ENCODE peak calls at places on chromosome 9, in six cellular contexts. One of them, this sample, is unnamed.

GRCh38 chr9:114392749-114393112 is 4.9 kb upstream of the AKNA start:
- DNase-seq in anterior cingulate cortex: no peak
- DNase-seq in cardiac muscle cell: no peak
- DNase-seq in AG08396: no peak
- DNase-seq in prostate gland: peak
- DNase-seq in skeletal muscle cell: no peak
- DNase-seq in this sample: no peak

GRCh38 chr9:36214571-36214970 is 23.9 kb downstream of the CLTA start:
- DNase-seq in anterior cingulate cortex: no peak
- DNase-seq in cardiac muscle cell: peak
- DNase-seq in AG08396: no peak
- DNase-seq in prostate gland: no peak
- DNase-seq in skeletal muscle cell: peak
- DNase-seq in this sample: no peak

GRCh38 chr9:120617637-120617979 is 37.6 kb upstream of the CDK5RAP2 start:
- DNase-seq in anterior cingulate cortex: no peak
- DNase-seq in cardiac muscle cell: peak
- DNase-seq in AG08396: peak
- DNase-seq in prostate gland: no peak
- DNase-seq in skeletal muscle cell: no peak
- DNase-seq in this sample: no peak

GRCh38 chr9:93268551-93269314 is 84.8 kb downstream of the WNK2 start:
- DNase-seq in anterior cingulate cortex: no peak
- DNase-seq in cardiac muscle cell: no peak
- DNase-seq in AG08396: peak
- DNase-seq in prostate gland: peak
- DNase-seq in skeletal muscle cell: no peak
- DNase-seq in this sample: no peak

GRCh38 chr9:137727716-137728115 is 108.9 kb downstream of the EHMT1 start:
- DNase-seq in anterior cingulate cortex: no peak
- DNase-seq in cardiac muscle cell: no peak
- DNase-seq in AG08396: no peak
- DNase-seq in prostate gland: no peak
- DNase-seq in skeletal muscle cell: no peak
- DNase-seq in this sample: no peak

GRCh38 chr9:112844771-112845542 is 45.7 kb downstream of the SLC46A2 start:
- DNase-seq in anterior cingulate cortex: peak
- DNase-seq in cardiac muscle cell: peak
- DNase-seq in AG08396: peak
- DNase-seq in prostate gland: peak
- DNase-seq in skeletal muscle cell: no peak
- DNase-seq in this sample: peak

GRCh38 chr9:15308511-15308910 is 1.5 kb upstream of the TTC39B start:
- DNase-seq in anterior cingulate cortex: no peak
- DNase-seq in cardiac muscle cell: peak
- DNase-seq in AG08396: no peak
- DNase-seq in prostate gland: no peak
- DNase-seq in skeletal muscle cell: peak
- DNase-seq in this sample: no peak

GRCh38 chr9:5630038-5630507 is 1.2 kb downstream of the RIC1 start:
- DNase-seq in anterior cingulate cortex: no peak
- DNase-seq in cardiac muscle cell: peak
- DNase-seq in AG08396: peak
- DNase-seq in prostate gland: peak
- DNase-seq in skeletal muscle cell: no peak
- DNase-seq in this sample: peak

GRCh38 chr9:120892748-120893584 is 16.0 kb upstream of the PHF19 start:
- DNase-seq in anterior cingulate cortex: no peak
- DNase-seq in cardiac muscle cell: peak
- DNase-seq in AG08396: peak
- DNase-seq in prostate gland: no peak
- DNase-seq in skeletal muscle cell: peak
- DNase-seq in this sample: no peak

GRCh38 chr9:107153336-107153735 is 129.7 kb upstream of the RAD23B start:
- DNase-seq in anterior cingulate cortex: no peak
- DNase-seq in cardiac muscle cell: peak
- DNase-seq in AG08396: no peak
- DNase-seq in prostate gland: no peak
- DNase-seq in skeletal muscle cell: peak
- DNase-seq in this sample: no peak